ENCODE peak calls at places on chromosomes 4 and X, in nine cellular contexts. G is fibroblast of lung; Z is HCT116; J is right atrium auricular region; K is upper lobe of left lung; I is colonic mucosa; Y is HL-60; H is CD4-positive, alpha-beta T cell; A is PC-9. R is an unnamed sample. For H3K27me3, the result is how much of the 10 kb centered on the place peaks cover.

GRCh38 chr4:68461790-68462189 is 14.5 kb downstream of the TMPRSS11E start:
- DNase-seq in G (no peak), Z (no peak), J (no peak), K (no peak), I (no peak), Y (no peak), H (no peak), A (no peak), R (no peak)

GRCh38 chrX:29397506-29397905 is 810.3 kb downstream of the IL1RAPL1 start:
- DNase-seq in G (peak), Z (no peak), J (no peak), K (no peak), I (no peak), Y (no peak), H (no peak), A (no peak), R (no peak)

GRCh38 chr4:89838005-89838404 is 1.0 kb upstream of the SNCA start:
- DNase-seq in G (peak), Z (no peak), J (no peak), K (no peak), I (no peak), Y (no peak), H (no peak), A (no peak), R (no peak)

GRCh38 chr4:71270901-71271300 is 67.9 kb upstream of the SLC4A4 start:
- DNase-seq in G (peak), Z (peak), J (no peak), K (no peak), I (peak), Y (no peak), H (no peak), A (no peak), R (no peak)

GRCh38 chr4:182143086-182143821 is 99.9 kb upstream of the TENM3 start:
- DNase-seq in G (peak), Z (no peak), J (no peak), K (no peak), I (peak), Y (no peak), H (no peak), A (no peak), R (no peak)

GRCh38 chrX:45903781-45904201 is 641.4 kb downstream of the ZNF674 start:
- DNase-seq in G (no peak), Z (no peak), J (no peak), K (peak), I (no peak), Y (no peak), H (no peak), A (peak), R (no peak)

GRCh38 chrX:2962346-2962745 is 33.2 kb upstream of the ARSD start:
- DNase-seq in G (no peak), Z (no peak), J (no peak), K (no peak), I (peak), Y (no peak), H (no peak), A (no peak), R (no peak)

GRCh38 chr4:169362607-169363006 is 91.9 kb upstream of the SH3RF1 start:
- DNase-seq in G (no peak), Z (no peak), J (no peak), K (peak), I (no peak), Y (peak), H (no peak), A (no peak), R (no peak)

GRCh38 chr4:6469144-6469543 is 3.3 kb downstream of the PPP2R2C start:
- DNase-seq in G (no peak), Z (no peak), J (peak), K (no peak), I (no peak), Y (no peak), H (no peak), A (no peak), R (no peak)

GRCh38 chr4:6771229-6771671 is 11.3 kb upstream of the KIAA0232 start:
- DNase-seq in G (peak), Z (no peak), J (no peak), K (no peak), I (no peak), Y (no peak), H (no peak), A (peak), R (peak)

GRCh38 chr4:6154875-6155274 is 45.5 kb downstream of the JAKMIP1 start:
- DNase-seq in G (no peak), Z (no peak), J (no peak), K (no peak), I (no peak), Y (no peak), H (no peak), A (no peak), R (no peak)

GRCh38 chr4:47494124-47494430 is 9.0 kb downstream of the ATP10D start:
- DNase-seq in G (no peak), Z (no peak), J (no peak), K (no peak), I (no peak), Y (no peak), H (no peak), A (no peak), R (no peak)

GRCh38 chr4:173661001-173661400 is 131.0 kb upstream of the HAND2 start:
- DNase-seq in G (no peak), Z (no peak), J (no peak), K (no peak), I (no peak), Y (no peak), H (no peak), A (no peak), R (no peak)

GRCh38 chr4:109631709-109632108 is 71.5 kb downstream of the CASP6 start:
- DNase-seq in G (peak), Z (no peak), J (no peak), K (no peak), I (peak), Y (no peak), H (no peak), A (no peak), R (no peak)

GRCh38 chr4:1195894-1196401 is 23.6 kb upstream of the SPON2 start:
- DNase-seq in G (no peak), Z (no peak), J (peak), K (no peak), I (peak), Y (no peak), H (no peak), A (no peak), R (no peak)

GRCh38 chrX:130402211-130402684 is 461 bp downstream of the RBMX2 start:
- DNase-seq in G (no peak), Z (no peak), J (no peak), K (no peak), I (no peak), Y (no peak), H (no peak), A (no peak), R (no peak)

GRCh38 chrX:114800719-114801118 is 216.7 kb downstream of the IL13RA2 start:
- DNase-seq in G (peak), Z (peak), J (no peak), K (no peak), I (no peak), Y (peak), H (no peak), A (peak), R (no peak)

GRCh38 chr4:138269175-138269574 is 27.0 kb upstream of the SLC7A11 start:
- DNase-seq in G (no peak), Z (no peak), J (no peak), K (no peak), I (no peak), Y (no peak), H (no peak), A (no peak), R (no peak)

GRCh38 chrX:110201799-110202198 is 116.1 kb downstream of the AMMECR1 start:
- DNase-seq in G (no peak), Z (no peak), J (no peak), K (no peak), I (no peak), Y (no peak), H (no peak), A (no peak), R (no peak)

GRCh38 chr4:26823583-26823982 is 37.1 kb upstream of the STIM2 start:
- DNase-seq in G (no peak), Z (no peak), J (no peak), K (no peak), I (no peak), Y (no peak), H (no peak), A (no peak), R (no peak)

GRCh38 chrX:110741213-110741796 is 54.3 kb downstream of the CHRDL1 start:
- DNase-seq in G (peak), Z (no peak), J (no peak), K (no peak), I (no peak), Y (no peak), H (no peak), A (peak), R (no peak)

GRCh38 chr4:177235026-177235425 is 74.6 kb upstream of the NEIL3 start:
- DNase-seq in G (peak), Z (no peak), J (no peak), K (no peak), I (no peak), Y (no peak), H (no peak), A (no peak), R (no peak)

GRCh38 chr4:38867478-38868054 is at the start of gene FAM114A1:
- DNase-seq in G (peak), Z (no peak), J (peak), K (peak), I (peak), Y (no peak), H (no peak), A (peak), R (peak)

GRCh38 chr4:177455591-177455990 is 13.4 kb upstream of the AGA start:
- DNase-seq in G (peak), Z (no peak), J (no peak), K (no peak), I (peak), Y (no peak), H (no peak), A (no peak), R (no peak)

GRCh38 chr4:184232975-184233374 is 15.3 kb upstream of the ENPP6 start:
- DNase-seq in G (no peak), Z (no peak), J (no peak), K (no peak), I (no peak), Y (no peak), H (no peak), A (no peak), R (no peak)

GRCh38 chr4:163165217-163166017 is 1.3 kb downstream of the NAF1 start:
- DNase-seq in G (peak), Z (no peak), J (no peak), K (no peak), I (no peak), Y (peak), H (no peak), A (no peak), R (no peak)

GRCh38 chrX:38220936-38221386 is 290 bp upstream of the SRPX start:
- DNase-seq in G (peak), Z (no peak), J (no peak), K (no peak), I (no peak), Y (no peak), H (no peak), A (no peak), R (no peak)

GRCh38 chr4:124887738-124888137 is 175.2 kb upstream of the ANKRD50 start:
- DNase-seq in G (no peak), Z (no peak), J (no peak), K (no peak), I (no peak), Y (no peak), H (no peak), A (no peak), R (no peak)

GRCh38 chrX:34584781-34585180 is 72.3 kb downstream of the TMEM47 start:
- DNase-seq in G (no peak), Z (no peak), J (no peak), K (no peak), I (no peak), Y (no peak), H (no peak), A (no peak), R (no peak)

GRCh38 chr4:3205995-3206394 is 43.0 kb upstream of the MSANTD1 start:
- DNase-seq in G (no peak), Z (no peak), J (no peak), K (no peak), I (no peak), Y (no peak), H (no peak), A (no peak), R (no peak)

GRCh38 chr4:182486895-182487294 is 243.7 kb downstream of the TENM3 start:
- DNase-seq in G (peak), Z (no peak), J (no peak), K (no peak), I (no peak), Y (no peak), H (no peak), A (no peak), R (no peak)

GRCh38 chrX:137549073-137549472 is 16.9 kb upstream of the ZIC3 start:
- DNase-seq in G (no peak), Z (no peak), J (no peak), K (no peak), I (no peak), Y (no peak), H (no peak), A (no peak), R (no peak)

GRCh38 chr4:664713-665231 is 9.3 kb downstream of the ATP5ME start:
- DNase-seq in G (no peak), Z (no peak), J (no peak), K (no peak), I (no peak), Y (no peak), H (no peak), A (no peak), R (no peak)

GRCh38 chrX:131746491-131746968 is 202.7 kb downstream of the OR13H1 start:
- DNase-seq in G (no peak), Z (peak), J (peak), K (peak), I (peak), Y (peak), H (no peak), A (peak), R (no peak)

GRCh38 chr4:46270986-46271596 is 118.8 kb downstream of the GABRA2 start:
- DNase-seq in G (peak), Z (no peak), J (no peak), K (no peak), I (no peak), Y (peak), H (no peak), A (no peak), R (no peak)

GRCh38 chr4:10354746-10355145 is 102.5 kb downstream of the ZNF518B start:
- DNase-seq in G (no peak), Z (no peak), J (no peak), K (no peak), I (no peak), Y (no peak), H (no peak), A (no peak), R (no peak)

GRCh38 chr4:110678517-110678916 is 55.6 kb upstream of the PITX2 start:
- DNase-seq in G (no peak), Z (no peak), J (no peak), K (no peak), I (no peak), Y (no peak), H (no peak), A (no peak), R (no peak)

GRCh38 chrX:104310084-104310483 is 55.4 kb upstream of the ESX1 start:
- DNase-seq in G (peak), Z (no peak), J (no peak), K (no peak), I (no peak), Y (no peak), H (no peak), A (no peak), R (no peak)

GRCh38 chrX:25005034-25005381 is 10.8 kb downstream of the ARX start:
- DNase-seq in G (no peak), Z (no peak), J (no peak), K (no peak), I (no peak), Y (no peak), H (no peak), A (no peak), R (no peak)
- H3K27me3 ChIP-seq in G (under half), Z (under half), J (under half), K (under half), I (half or more), Y (under half), H (under half), A (under half), R (under half)

GRCh38 chr4:142181021-142181420 is 544.6 kb downstream of the IL15 start:
- DNase-seq in G (no peak), Z (no peak), J (no peak), K (no peak), I (no peak), Y (no peak), H (no peak), A (no peak), R (no peak)
- TF ChIP-seq CTCF in G (no peak), Z (no peak), J (no peak), K (no peak), I (no peak), Y (no peak), H (no peak), A (no peak), R (no peak)

GRCh38 chr4:77240469-77241066 is 83.6 kb downstream of the CCNG2 start:
- DNase-seq in G (peak), Z (peak), J (no peak), K (peak), I (peak), Y (peak), H (peak), A (peak), R (no peak)

GRCh38 chr4:77235289-77235854 is 78.4 kb downstream of the CCNG2 start:
- DNase-seq in G (no peak), Z (no peak), J (no peak), K (no peak), I (no peak), Y (no peak), H (no peak), A (no peak), R (no peak)

GRCh38 chr4:77232653-77233052 is 75.6 kb downstream of the CCNG2 start:
- DNase-seq in G (no peak), Z (no peak), J (no peak), K (no peak), I (no peak), Y (no peak), H (no peak), A (peak), R (no peak)

GRCh38 chr4:77236806-77237205 is 79.8 kb downstream of the CCNG2 start:
- DNase-seq in G (no peak), Z (no peak), J (no peak), K (no peak), I (no peak), Y (no peak), H (no peak), A (no peak), R (no peak)
- H3K27me3 ChIP-seq in G (under half), Z (under half), J (under half), K (under half), I (under half), Y (under half), H (under half), A (under half), R (under half)

GRCh38 chrX:119574394-119575266 is at the start of gene UBE2A:
- DNase-seq in G (peak), Z (peak), J (peak), K (peak), I (peak), Y (peak), H (peak), A (peak), R (peak)
- TF ChIP-seq CTCF in G (peak), Z (no peak), J (no peak), K (peak), I (peak), Y (no peak), H (no peak), A (peak), R (peak)

GRCh38 chrX:19765628-19766027 is 121.8 kb downstream of the SH3KBP1 start:
- DNase-seq in G (no peak), Z (no peak), J (no peak), K (no peak), I (no peak), Y (no peak), H (no peak), A (no peak), R (no peak)
- H3K27me3 ChIP-seq in G (under half), Z (under half), J (under half), K (under half), I (under half), Y (under half), H (under half), A (under half), R (under half)

DNA sequence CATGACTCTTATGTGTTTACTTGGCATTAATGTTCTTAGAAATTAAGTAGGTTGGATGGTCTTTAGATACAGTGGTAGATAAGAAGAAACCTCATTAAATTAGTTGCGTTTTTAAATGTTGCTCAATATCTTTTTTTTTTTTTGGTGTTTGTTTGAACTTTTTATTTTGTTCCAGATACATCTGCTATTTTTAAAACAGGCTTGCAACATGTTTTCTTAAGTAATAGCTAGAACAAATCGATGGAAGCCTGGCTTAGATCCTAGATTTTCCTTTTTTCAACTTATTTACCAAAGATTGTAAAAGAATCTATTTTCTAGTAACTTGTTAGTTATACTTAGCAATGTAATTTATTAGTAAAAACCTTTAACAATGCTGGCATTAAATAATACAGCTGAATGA is 9.3 kb downstream of the CNKSR2 start:
- DNase-seq in G (peak), Z (no peak), J (no peak), K (no peak), I (no peak), Y (no peak), H (no peak), A (no peak), R (no peak)
- TF ChIP-seq CTCF in G (no peak), Z (no peak), J (no peak), K (no peak), I (no peak), Y (no peak), H (no peak), A (no peak), R (no peak)

DNA sequence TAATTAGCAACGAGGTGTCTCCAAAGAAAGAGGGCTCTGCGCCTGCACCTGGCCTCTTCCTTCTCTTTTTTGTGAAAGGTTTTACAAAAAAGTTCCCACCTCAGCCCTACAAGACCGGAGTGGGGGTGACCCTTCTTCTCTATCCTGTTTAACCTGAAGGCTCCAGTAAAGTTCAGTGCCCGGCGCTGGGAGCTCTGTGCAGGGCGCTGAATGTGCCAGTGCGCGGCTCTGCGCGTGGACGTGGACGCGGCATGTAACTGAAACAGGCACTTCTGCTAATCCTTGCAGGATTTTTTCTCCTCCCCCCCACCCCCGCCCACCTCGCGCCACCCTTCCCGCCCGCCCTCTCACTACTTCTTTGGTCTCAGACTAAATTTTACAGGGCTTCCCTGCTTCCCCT is 2.4 kb downstream of the GPR50 start:
- DNase-seq in G (no peak), Z (no peak), J (no peak), K (no peak), I (no peak), Y (no peak), H (no peak), A (no peak), R (no peak)
- H3K27me3 ChIP-seq in G (under half), Z (under half), J (under half), K (under half), I (under half), Y (under half), H (under half), A (half or more), R (under half)